ENCODE peak calls at places on chromosome 21, in six cellular contexts. One of them, this sample, is unnamed.

GRCh38 chr21:17387030-17387617 is 125.7 kb upstream of the CXADR start:
- DNase-seq in prostate gland: peak
- DNase-seq in endodermal cell: peak
- DNase-seq in K562: peak
- DNase-seq in endothelial cell: peak
- DNase-seq in GM23338: peak
- DNase-seq in this sample: peak

GRCh38 chr21:15015622-15016471 is 49.0 kb downstream of the NRIP1 start:
- DNase-seq in endothelial cell: no peak
- DNase-seq in GM23338: no peak
- DNase-seq in prostate gland: no peak
- DNase-seq in endodermal cell: no peak
- DNase-seq in K562: no peak
- DNase-seq in this sample: no peak

GRCh38 chr21:27776925-27777553 is 810.2 kb upstream of the ADAMTS5 start:
- DNase-seq in K562: no peak
- DNase-seq in GM23338: no peak
- DNase-seq in prostate gland: no peak
- DNase-seq in endodermal cell: no peak
- DNase-seq in endothelial cell: no peak
- DNase-seq in this sample: peak

GRCh38 chr21:14584357-14585095 is 38.4 kb upstream of the SAMSN1 start:
- DNase-seq in prostate gland: no peak
- DNase-seq in K562: peak
- DNase-seq in endothelial cell: no peak
- DNase-seq in GM23338: no peak
- DNase-seq in endodermal cell: no peak
- DNase-seq in this sample: no peak

GRCh38 chr21:16241500-16241963 is 511.8 kb downstream of the USP25 start:
- DNase-seq in prostate gland: no peak
- DNase-seq in endothelial cell: peak
- DNase-seq in GM23338: peak
- DNase-seq in K562: no peak
- DNase-seq in endodermal cell: peak
- DNase-seq in this sample: no peak

GRCh38 chr21:15761508-15762100 is 31.8 kb downstream of the USP25 start:
- DNase-seq in K562: no peak
- DNase-seq in endothelial cell: no peak
- DNase-seq in GM23338: no peak
- DNase-seq in endodermal cell: no peak
- DNase-seq in prostate gland: no peak
- DNase-seq in this sample: no peak

GRCh38 chr21:31132574-31133242 is 94.4 kb upstream of the KRTAP19-8 start:
- DNase-seq in K562: no peak
- DNase-seq in GM23338: no peak
- DNase-seq in endothelial cell: no peak
- DNase-seq in endodermal cell: no peak
- DNase-seq in prostate gland: no peak
- DNase-seq in this sample: no peak

GRCh38 chr21:15221799-15222386 is 157.1 kb upstream of the NRIP1 start:
- DNase-seq in prostate gland: no peak
- DNase-seq in GM23338: peak
- DNase-seq in K562: peak
- DNase-seq in endothelial cell: no peak
- DNase-seq in endodermal cell: peak
- DNase-seq in this sample: peak

GRCh38 chr21:42850866-42851391 is 28.4 kb downstream of the WDR4 start:
- DNase-seq in endothelial cell: peak
- DNase-seq in GM23338: peak
- DNase-seq in endodermal cell: peak
- DNase-seq in prostate gland: no peak
- DNase-seq in K562: peak
- DNase-seq in this sample: no peak

GRCh38 chr21:38985423-38986378 is 180.0 kb downstream of the ETS2 start:
- DNase-seq in K562: peak
- DNase-seq in endodermal cell: no peak
- DNase-seq in GM23338: no peak
- DNase-seq in endothelial cell: no peak
- DNase-seq in prostate gland: peak
- DNase-seq in this sample: peak

GRCh38 chr21:43689556-43690337 is 29.2 kb upstream of the PDXK start:
- DNase-seq in prostate gland: no peak
- DNase-seq in endodermal cell: no peak
- DNase-seq in K562: no peak
- DNase-seq in endothelial cell: no peak
- DNase-seq in GM23338: no peak
- DNase-seq in this sample: no peak

GRCh38 chr21:30921129-30921528 is 39.7 kb upstream of the KRTAP11-1 start:
- DNase-seq in endodermal cell: no peak
- DNase-seq in prostate gland: no peak
- DNase-seq in endothelial cell: no peak
- DNase-seq in K562: no peak
- DNase-seq in GM23338: no peak
- DNase-seq in this sample: no peak

GRCh38 chr21:39374046-39374445 is 25.2 kb upstream of the HMGN1 start:
- DNase-seq in GM23338: no peak
- DNase-seq in endothelial cell: no peak
- DNase-seq in endodermal cell: no peak
- DNase-seq in K562: no peak
- DNase-seq in prostate gland: no peak
- DNase-seq in this sample: no peak

GRCh38 chr21:44845418-44846200 is 27.7 kb upstream of the SUMO3 start:
- DNase-seq in GM23338: peak
- DNase-seq in prostate gland: no peak
- DNase-seq in endodermal cell: peak
- DNase-seq in endothelial cell: peak
- DNase-seq in K562: peak
- DNase-seq in this sample: peak
- TF ChIP-seq CTCF in GM23338: peak
- TF ChIP-seq CTCF in prostate gland: no peak
- TF ChIP-seq CTCF in endodermal cell: peak
- TF ChIP-seq CTCF in endothelial cell: no peak
- TF ChIP-seq CTCF in K562: peak
- TF ChIP-seq CTCF in this sample: no peak

DNA sequence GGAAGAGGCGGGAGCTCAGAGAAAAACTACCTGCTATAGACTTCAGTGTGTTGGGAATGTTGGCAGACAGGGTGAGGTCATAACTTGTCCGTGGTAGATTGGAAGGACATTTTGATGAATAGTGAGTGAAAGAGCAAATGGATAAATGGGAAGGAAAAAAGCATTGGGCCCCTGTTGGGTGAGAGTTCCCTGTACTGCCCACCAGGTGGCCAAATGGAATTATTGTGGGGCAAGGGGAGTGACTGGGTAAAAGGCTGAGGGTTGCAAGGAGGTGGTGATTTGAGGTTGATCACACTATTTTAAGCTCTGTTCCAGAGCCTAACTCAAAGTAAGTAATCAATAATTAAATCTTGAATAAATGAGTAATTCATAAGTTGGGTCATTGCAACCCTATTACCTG is 60.4 kb downstream of the MRPS6 start:
- DNase-seq in K562: no peak
- DNase-seq in endodermal cell: no peak
- DNase-seq in GM23338: peak
- DNase-seq in prostate gland: no peak
- DNase-seq in endothelial cell: no peak
- DNase-seq in this sample: no peak
- TF ChIP-seq CTCF in K562: peak
- TF ChIP-seq CTCF in endodermal cell: peak
- TF ChIP-seq CTCF in GM23338: peak
- TF ChIP-seq CTCF in prostate gland: no peak
- TF ChIP-seq CTCF in endothelial cell: peak
- TF ChIP-seq CTCF in this sample: no peak

DNA sequence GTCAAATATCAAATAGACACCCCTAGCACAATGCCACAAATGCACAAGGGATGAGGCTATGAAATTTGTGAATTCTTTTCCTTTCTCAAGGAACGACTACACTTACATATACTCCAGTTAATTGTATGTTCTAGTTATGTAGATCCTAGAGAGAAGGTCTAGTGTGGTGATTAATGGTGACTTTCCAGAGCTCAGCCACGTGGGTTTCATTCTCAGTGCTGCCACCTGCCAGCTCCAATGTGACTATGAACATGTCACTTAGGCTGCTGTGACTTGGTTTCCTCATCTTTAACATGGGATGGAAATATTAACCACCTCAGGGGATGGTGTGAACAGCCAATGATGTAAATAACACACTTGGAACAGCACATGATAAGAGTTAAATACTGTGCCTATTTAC is 138.3 kb downstream of the APP start:
- DNase-seq in prostate gland: no peak
- DNase-seq in endothelial cell: no peak
- DNase-seq in GM23338: no peak
- DNase-seq in endodermal cell: no peak
- DNase-seq in K562: no peak
- DNase-seq in this sample: no peak
- TF ChIP-seq CTCF in prostate gland: no peak
- TF ChIP-seq CTCF in endothelial cell: no peak
- TF ChIP-seq CTCF in GM23338: peak
- TF ChIP-seq CTCF in endodermal cell: peak
- TF ChIP-seq CTCF in K562: no peak
- TF ChIP-seq CTCF in this sample: no peak

DNA sequence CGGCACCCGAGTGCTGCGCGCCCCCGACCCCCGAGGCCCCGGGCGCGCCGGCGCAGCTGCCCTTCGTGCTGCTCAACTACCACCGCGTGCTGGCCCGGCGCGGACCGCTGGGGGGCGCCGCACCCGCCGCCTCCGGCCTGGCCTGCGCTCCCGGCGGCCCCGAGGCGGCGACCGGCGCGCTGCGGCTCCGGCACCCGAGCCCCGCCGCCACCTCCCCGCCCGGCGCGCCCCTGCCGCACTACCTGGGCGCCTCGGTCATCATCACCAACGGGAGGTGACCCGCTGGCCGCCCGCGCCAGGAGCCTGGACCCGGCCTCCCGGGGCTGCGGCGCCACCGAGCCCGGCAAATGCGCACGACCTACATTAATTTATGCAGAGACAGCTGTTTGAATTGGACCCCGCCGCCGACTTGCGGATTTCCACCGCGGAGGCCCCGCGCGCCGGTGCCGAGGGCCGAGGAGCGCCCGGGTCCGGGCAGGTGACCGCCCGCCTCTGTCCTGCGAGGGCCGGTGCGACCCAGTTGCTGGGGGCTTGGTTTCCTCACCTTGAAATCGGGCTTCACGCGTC is 49.0 kb downstream of the SIM2 start:
- DNase-seq in endothelial cell: peak
- DNase-seq in endodermal cell: peak
- DNase-seq in prostate gland: no peak
- DNase-seq in GM23338: peak
- DNase-seq in K562: peak
- DNase-seq in this sample: peak
- TF ChIP-seq CTCF in endothelial cell: no peak
- TF ChIP-seq CTCF in endodermal cell: no peak
- TF ChIP-seq CTCF in prostate gland: no peak
- TF ChIP-seq CTCF in GM23338: peak
- TF ChIP-seq CTCF in K562: peak
- TF ChIP-seq CTCF in this sample: no peak

DNA sequence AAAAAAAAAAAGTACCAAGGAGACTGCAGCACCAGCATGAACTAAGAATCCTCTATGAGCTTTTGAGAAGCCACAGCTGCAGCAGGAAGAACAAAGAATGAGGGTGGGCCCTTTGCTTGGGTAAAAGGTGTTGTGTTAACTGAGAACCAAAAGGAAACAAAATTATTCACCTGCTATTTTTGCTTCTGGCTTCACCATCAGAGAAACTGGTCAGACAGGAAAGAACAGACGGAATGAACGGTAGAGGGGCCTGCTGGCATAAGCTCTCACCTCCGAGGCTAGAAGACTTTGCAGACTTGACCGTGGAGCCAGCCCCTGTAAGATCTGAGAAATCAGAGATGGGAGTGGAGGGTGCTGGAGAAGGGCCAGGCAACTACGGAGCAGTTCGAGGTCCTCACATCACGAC is 27.6 kb downstream of the IL10RB start:
- DNase-seq in K562: no peak
- DNase-seq in endothelial cell: no peak
- DNase-seq in endodermal cell: no peak
- DNase-seq in GM23338: no peak
- DNase-seq in prostate gland: peak
- DNase-seq in this sample: no peak
- TF ChIP-seq CTCF in K562: no peak
- TF ChIP-seq CTCF in endothelial cell: no peak
- TF ChIP-seq CTCF in endodermal cell: no peak
- TF ChIP-seq CTCF in GM23338: no peak
- TF ChIP-seq CTCF in prostate gland: no peak
- TF ChIP-seq CTCF in this sample: no peak

GRCh38 chr21:36929622-36930021 is 36.8 kb downstream of the HLCS start:
- DNase-seq in prostate gland: peak
- DNase-seq in endothelial cell: no peak
- DNase-seq in endodermal cell: no peak
- DNase-seq in GM23338: peak
- DNase-seq in K562: no peak
- DNase-seq in this sample: no peak
- TF ChIP-seq CTCF in prostate gland: no peak
- TF ChIP-seq CTCF in endothelial cell: peak
- TF ChIP-seq CTCF in endodermal cell: peak
- TF ChIP-seq CTCF in GM23338: peak
- TF ChIP-seq CTCF in K562: peak
- TF ChIP-seq CTCF in this sample: no peak

GRCh38 chr21:37642493-37642892 is 273.8 kb downstream of the KCNJ6 start:
- DNase-seq in GM23338: peak
- DNase-seq in K562: peak
- DNase-seq in endodermal cell: peak
- DNase-seq in endothelial cell: no peak
- DNase-seq in prostate gland: peak
- DNase-seq in this sample: no peak
- TF ChIP-seq CTCF in GM23338: peak
- TF ChIP-seq CTCF in K562: peak
- TF ChIP-seq CTCF in endodermal cell: peak
- TF ChIP-seq CTCF in endothelial cell: no peak
- TF ChIP-seq CTCF in prostate gland: peak
- TF ChIP-seq CTCF in this sample: peak

GRCh38 chr21:46361937-46362336 is 38.0 kb downstream of the PCNT start:
- DNase-seq in endothelial cell: no peak
- DNase-seq in prostate gland: no peak
- DNase-seq in GM23338: no peak
- DNase-seq in K562: no peak
- DNase-seq in endodermal cell: no peak
- DNase-seq in this sample: no peak
- TF ChIP-seq CTCF in endothelial cell: no peak
- TF ChIP-seq CTCF in prostate gland: no peak
- TF ChIP-seq CTCF in GM23338: no peak
- TF ChIP-seq CTCF in K562: no peak
- TF ChIP-seq CTCF in endodermal cell: no peak
- TF ChIP-seq CTCF in this sample: no peak

GRCh38 chr21:41530366-41530765 is 22.4 kb upstream of the TMPRSS2 start:
- DNase-seq in endothelial cell: no peak
- DNase-seq in prostate gland: no peak
- DNase-seq in K562: no peak
- DNase-seq in endodermal cell: no peak
- DNase-seq in GM23338: no peak
- DNase-seq in this sample: no peak

GRCh38 chr21:41521489-41522027 is 13.6 kb upstream of the TMPRSS2 start:
- DNase-seq in endodermal cell: no peak
- DNase-seq in prostate gland: peak
- DNase-seq in endothelial cell: no peak
- DNase-seq in K562: no peak
- DNase-seq in GM23338: no peak
- DNase-seq in this sample: no peak

GRCh38 chr21:41523175-41523574 is 15.2 kb upstream of the TMPRSS2 start:
- DNase-seq in prostate gland: no peak
- DNase-seq in endothelial cell: no peak
- DNase-seq in endodermal cell: no peak
- DNase-seq in K562: no peak
- DNase-seq in GM23338: no peak
- DNase-seq in this sample: no peak

GRCh38 chr21:41529769-41530168 is 21.8 kb upstream of the TMPRSS2 start:
- DNase-seq in prostate gland: no peak
- DNase-seq in GM23338: no peak
- DNase-seq in K562: no peak
- DNase-seq in endodermal cell: no peak
- DNase-seq in endothelial cell: no peak
- DNase-seq in this sample: no peak

GRCh38 chr21:41526478-41527087 is 18.6 kb upstream of the TMPRSS2 start:
- DNase-seq in endothelial cell: no peak
- DNase-seq in K562: no peak
- DNase-seq in endodermal cell: no peak
- DNase-seq in GM23338: no peak
- DNase-seq in prostate gland: peak
- DNase-seq in this sample: no peak
- TF ChIP-seq CTCF in endothelial cell: no peak
- TF ChIP-seq CTCF in K562: no peak
- TF ChIP-seq CTCF in endodermal cell: no peak
- TF ChIP-seq CTCF in GM23338: no peak
- TF ChIP-seq CTCF in prostate gland: no peak
- TF ChIP-seq CTCF in this sample: no peak